ENCODE peak calls at places on chromosomes 16 and 17, in ten cellular contexts. One of them, this sample, is unnamed.

GRCh38 chr16:54409982-54410381 is 123.4 kb upstream of the IRX3 start:
- DNase-seq in GM04504: no peak
- DNase-seq in neural crest cell: no peak
- DNase-seq in PC-9: no peak
- DNase-seq in stimulated activated CD4-positive, alpha-beta T cell treated with anti-CD3 and anti-CD28 coated beads, Interleukin-15, amount 100 ng/mL, for 1 hour: no peak
- DNase-seq in GF-D8: no peak
- DNase-seq in RWPE1: no peak
- DNase-seq in activated CD4-positive, alpha-beta T cell treated with anti-CD3 and anti-CD28 coated beads, Interleukin-2, amount 50 U/mL, for 1 hour: no peak
- DNase-seq in stimulated activated CD8-positive, alpha-beta memory T cell treated with anti-CD3 and anti-CD28 coated beads, Interleukin-4, amount 100 ng/mL, for 1 hour: no peak
- DNase-seq in non-pigmented ciliary epithelial cell: no peak
- DNase-seq in this sample: no peak

GRCh38 chr16:2325791-2326190 is 14.7 kb downstream of the ABCA3 start:
- DNase-seq in neural crest cell: no peak
- DNase-seq in activated CD4-positive, alpha-beta T cell treated with anti-CD3 and anti-CD28 coated beads, Interleukin-2, amount 50 U/mL, for 1 hour: no peak
- DNase-seq in GF-D8: no peak
- DNase-seq in non-pigmented ciliary epithelial cell: no peak
- DNase-seq in stimulated activated CD8-positive, alpha-beta memory T cell treated with anti-CD3 and anti-CD28 coated beads, Interleukin-4, amount 100 ng/mL, for 1 hour: no peak
- DNase-seq in GM04504: no peak
- DNase-seq in RWPE1: no peak
- DNase-seq in PC-9: no peak
- DNase-seq in stimulated activated CD4-positive, alpha-beta T cell treated with anti-CD3 and anti-CD28 coated beads, Interleukin-15, amount 100 ng/mL, for 1 hour: no peak
- DNase-seq in this sample: no peak

GRCh38 chr17:1617620-1618174 is 10.9 kb downstream of the SLC43A2 start:
- DNase-seq in GM04504: peak; percentile 56
- DNase-seq in activated CD4-positive, alpha-beta T cell treated with anti-CD3 and anti-CD28 coated beads, Interleukin-2, amount 50 U/mL, for 1 hour: no peak
- DNase-seq in RWPE1: peak; percentile 49
- DNase-seq in stimulated activated CD4-positive, alpha-beta T cell treated with anti-CD3 and anti-CD28 coated beads, Interleukin-15, amount 100 ng/mL, for 1 hour: no peak
- DNase-seq in GF-D8: no peak
- DNase-seq in non-pigmented ciliary epithelial cell: peak; percentile 68
- DNase-seq in neural crest cell: no peak
- DNase-seq in PC-9: peak; percentile 71
- DNase-seq in stimulated activated CD8-positive, alpha-beta memory T cell treated with anti-CD3 and anti-CD28 coated beads, Interleukin-4, amount 100 ng/mL, for 1 hour: no peak
- DNase-seq in this sample: no peak

GRCh38 chr17:61532818-61533217 is 58.2 kb downstream of the NACA2 start:
- DNase-seq in activated CD4-positive, alpha-beta T cell treated with anti-CD3 and anti-CD28 coated beads, Interleukin-2, amount 50 U/mL, for 1 hour: no peak
- DNase-seq in stimulated activated CD8-positive, alpha-beta memory T cell treated with anti-CD3 and anti-CD28 coated beads, Interleukin-4, amount 100 ng/mL, for 1 hour: no peak
- DNase-seq in RWPE1: no peak
- DNase-seq in neural crest cell: no peak
- DNase-seq in non-pigmented ciliary epithelial cell: no peak
- DNase-seq in GM04504: no peak
- DNase-seq in stimulated activated CD4-positive, alpha-beta T cell treated with anti-CD3 and anti-CD28 coated beads, Interleukin-15, amount 100 ng/mL, for 1 hour: no peak
- DNase-seq in GF-D8: no peak
- DNase-seq in PC-9: no peak
- DNase-seq in this sample: no peak

GRCh38 chr17:50113624-50114320 is 16.2 kb downstream of the SAMD14 start:
- DNase-seq in stimulated activated CD8-positive, alpha-beta memory T cell treated with anti-CD3 and anti-CD28 coated beads, Interleukin-4, amount 100 ng/mL, for 1 hour: no peak
- DNase-seq in stimulated activated CD4-positive, alpha-beta T cell treated with anti-CD3 and anti-CD28 coated beads, Interleukin-15, amount 100 ng/mL, for 1 hour: no peak
- DNase-seq in GM04504: no peak
- DNase-seq in non-pigmented ciliary epithelial cell: no peak
- DNase-seq in PC-9: no peak
- DNase-seq in neural crest cell: no peak
- DNase-seq in activated CD4-positive, alpha-beta T cell treated with anti-CD3 and anti-CD28 coated beads, Interleukin-2, amount 50 U/mL, for 1 hour: no peak
- DNase-seq in RWPE1: no peak
- DNase-seq in GF-D8: no peak
- DNase-seq in this sample: no peak

GRCh38 chr16:269061-269796 is 6.5 kb downstream of the RGS11 start:
- DNase-seq in stimulated activated CD8-positive, alpha-beta memory T cell treated with anti-CD3 and anti-CD28 coated beads, Interleukin-4, amount 100 ng/mL, for 1 hour: no peak
- DNase-seq in neural crest cell: no peak
- DNase-seq in non-pigmented ciliary epithelial cell: no peak
- DNase-seq in stimulated activated CD4-positive, alpha-beta T cell treated with anti-CD3 and anti-CD28 coated beads, Interleukin-15, amount 100 ng/mL, for 1 hour: no peak
- DNase-seq in GM04504: no peak
- DNase-seq in RWPE1: no peak
- DNase-seq in GF-D8: no peak
- DNase-seq in PC-9: no peak
- DNase-seq in activated CD4-positive, alpha-beta T cell treated with anti-CD3 and anti-CD28 coated beads, Interleukin-2, amount 50 U/mL, for 1 hour: no peak
- DNase-seq in this sample: no peak

GRCh38 chr16:56356276-56357241 is 68.8 kb downstream of the AMFR start:
- DNase-seq in stimulated activated CD8-positive, alpha-beta memory T cell treated with anti-CD3 and anti-CD28 coated beads, Interleukin-4, amount 100 ng/mL, for 1 hour: peak; percentile 20
- DNase-seq in GF-D8: peak; percentile 55
- DNase-seq in GM04504: peak; percentile 60
- DNase-seq in neural crest cell: peak; percentile 76
- DNase-seq in PC-9: peak; percentile 85
- DNase-seq in RWPE1: peak; percentile 81
- DNase-seq in activated CD4-positive, alpha-beta T cell treated with anti-CD3 and anti-CD28 coated beads, Interleukin-2, amount 50 U/mL, for 1 hour: peak; percentile 51
- DNase-seq in non-pigmented ciliary epithelial cell: peak; percentile 54
- DNase-seq in stimulated activated CD4-positive, alpha-beta T cell treated with anti-CD3 and anti-CD28 coated beads, Interleukin-15, amount 100 ng/mL, for 1 hour: peak; percentile 26
- DNase-seq in this sample: peak; percentile 86

GRCh38 chr16:12340151-12340733 is 363.7 kb downstream of the SNX29 start:
- DNase-seq in neural crest cell: no peak
- DNase-seq in stimulated activated CD4-positive, alpha-beta T cell treated with anti-CD3 and anti-CD28 coated beads, Interleukin-15, amount 100 ng/mL, for 1 hour: no peak
- DNase-seq in activated CD4-positive, alpha-beta T cell treated with anti-CD3 and anti-CD28 coated beads, Interleukin-2, amount 50 U/mL, for 1 hour: peak; percentile 3
- DNase-seq in GM04504: peak; percentile 43
- DNase-seq in PC-9: peak; percentile 14
- DNase-seq in RWPE1: no peak
- DNase-seq in stimulated activated CD8-positive, alpha-beta memory T cell treated with anti-CD3 and anti-CD28 coated beads, Interleukin-4, amount 100 ng/mL, for 1 hour: no peak
- DNase-seq in GF-D8: no peak
- DNase-seq in non-pigmented ciliary epithelial cell: peak; percentile 34
- DNase-seq in this sample: peak; percentile 30

GRCh38 chr17:12624221-12624620 is 41.5 kb upstream of the MYOCD start:
- DNase-seq in RWPE1: no peak
- DNase-seq in GM04504: no peak
- DNase-seq in neural crest cell: no peak
- DNase-seq in non-pigmented ciliary epithelial cell: no peak
- DNase-seq in stimulated activated CD8-positive, alpha-beta memory T cell treated with anti-CD3 and anti-CD28 coated beads, Interleukin-4, amount 100 ng/mL, for 1 hour: no peak
- DNase-seq in activated CD4-positive, alpha-beta T cell treated with anti-CD3 and anti-CD28 coated beads, Interleukin-2, amount 50 U/mL, for 1 hour: no peak
- DNase-seq in stimulated activated CD4-positive, alpha-beta T cell treated with anti-CD3 and anti-CD28 coated beads, Interleukin-15, amount 100 ng/mL, for 1 hour: no peak
- DNase-seq in PC-9: no peak
- DNase-seq in GF-D8: no peak
- DNase-seq in this sample: no peak

GRCh38 chr17:44220211-44221071 is 966 bp upstream of the UBTF start:
- DNase-seq in PC-9: peak; percentile 26
- DNase-seq in neural crest cell: peak; percentile 29
- DNase-seq in stimulated activated CD4-positive, alpha-beta T cell treated with anti-CD3 and anti-CD28 coated beads, Interleukin-15, amount 100 ng/mL, for 1 hour: peak; percentile 49
- DNase-seq in non-pigmented ciliary epithelial cell: no peak
- DNase-seq in GM04504: no peak
- DNase-seq in GF-D8: no peak
- DNase-seq in activated CD4-positive, alpha-beta T cell treated with anti-CD3 and anti-CD28 coated beads, Interleukin-2, amount 50 U/mL, for 1 hour: peak; percentile 45
- DNase-seq in RWPE1: peak; percentile 38
- DNase-seq in stimulated activated CD8-positive, alpha-beta memory T cell treated with anti-CD3 and anti-CD28 coated beads, Interleukin-4, amount 100 ng/mL, for 1 hour: peak; percentile 26
- DNase-seq in this sample: peak; percentile 78

GRCh38 chr17:38658741-38659345 is 15.9 kb downstream of the EPOP start:
- DNase-seq in GF-D8: no peak
- DNase-seq in RWPE1: no peak
- DNase-seq in GM04504: no peak
- DNase-seq in neural crest cell: no peak
- DNase-seq in activated CD4-positive, alpha-beta T cell treated with anti-CD3 and anti-CD28 coated beads, Interleukin-2, amount 50 U/mL, for 1 hour: no peak
- DNase-seq in PC-9: no peak
- DNase-seq in stimulated activated CD8-positive, alpha-beta memory T cell treated with anti-CD3 and anti-CD28 coated beads, Interleukin-4, amount 100 ng/mL, for 1 hour: no peak
- DNase-seq in stimulated activated CD4-positive, alpha-beta T cell treated with anti-CD3 and anti-CD28 coated beads, Interleukin-15, amount 100 ng/mL, for 1 hour: no peak
- DNase-seq in non-pigmented ciliary epithelial cell: no peak
- DNase-seq in this sample: no peak

GRCh38 chr16:46929378-46930332 is 43.8 kb downstream of the DNAJA2 start:
- DNase-seq in non-pigmented ciliary epithelial cell: peak; percentile 6
- DNase-seq in neural crest cell: peak; percentile 81
- DNase-seq in stimulated activated CD8-positive, alpha-beta memory T cell treated with anti-CD3 and anti-CD28 coated beads, Interleukin-4, amount 100 ng/mL, for 1 hour: peak; percentile 35
- DNase-seq in activated CD4-positive, alpha-beta T cell treated with anti-CD3 and anti-CD28 coated beads, Interleukin-2, amount 50 U/mL, for 1 hour: peak; percentile 62
- DNase-seq in stimulated activated CD4-positive, alpha-beta T cell treated with anti-CD3 and anti-CD28 coated beads, Interleukin-15, amount 100 ng/mL, for 1 hour: peak; percentile 58
- DNase-seq in GM04504: peak; percentile 25
- DNase-seq in RWPE1: peak; percentile 68
- DNase-seq in PC-9: peak; percentile 58
- DNase-seq in GF-D8: no peak
- DNase-seq in this sample: peak; percentile 83

GRCh38 chr17:63774982-63775290 is 966 bp downstream of the DDX42 start:
- DNase-seq in GM04504: no peak
- DNase-seq in RWPE1: no peak
- DNase-seq in stimulated activated CD8-positive, alpha-beta memory T cell treated with anti-CD3 and anti-CD28 coated beads, Interleukin-4, amount 100 ng/mL, for 1 hour: no peak
- DNase-seq in non-pigmented ciliary epithelial cell: no peak
- DNase-seq in GF-D8: peak; percentile 16
- DNase-seq in neural crest cell: no peak
- DNase-seq in PC-9: no peak
- DNase-seq in stimulated activated CD4-positive, alpha-beta T cell treated with anti-CD3 and anti-CD28 coated beads, Interleukin-15, amount 100 ng/mL, for 1 hour: no peak
- DNase-seq in activated CD4-positive, alpha-beta T cell treated with anti-CD3 and anti-CD28 coated beads, Interleukin-2, amount 50 U/mL, for 1 hour: no peak
- DNase-seq in this sample: no peak

GRCh38 chr17:68868708-68869107 is 86.5 kb downstream of the ABCA8 start:
- DNase-seq in stimulated activated CD8-positive, alpha-beta memory T cell treated with anti-CD3 and anti-CD28 coated beads, Interleukin-4, amount 100 ng/mL, for 1 hour: no peak
- DNase-seq in activated CD4-positive, alpha-beta T cell treated with anti-CD3 and anti-CD28 coated beads, Interleukin-2, amount 50 U/mL, for 1 hour: no peak
- DNase-seq in RWPE1: no peak
- DNase-seq in GM04504: no peak
- DNase-seq in GF-D8: no peak
- DNase-seq in stimulated activated CD4-positive, alpha-beta T cell treated with anti-CD3 and anti-CD28 coated beads, Interleukin-15, amount 100 ng/mL, for 1 hour: no peak
- DNase-seq in non-pigmented ciliary epithelial cell: peak; percentile 17
- DNase-seq in PC-9: no peak
- DNase-seq in neural crest cell: no peak
- DNase-seq in this sample: no peak

GRCh38 chr16:29877266-29877961 is 14.4 kb upstream of the CDIPT start:
- DNase-seq in activated CD4-positive, alpha-beta T cell treated with anti-CD3 and anti-CD28 coated beads, Interleukin-2, amount 50 U/mL, for 1 hour: peak; percentile 37
- DNase-seq in neural crest cell: no peak
- DNase-seq in GM04504: no peak
- DNase-seq in GF-D8: no peak
- DNase-seq in RWPE1: peak; percentile 80
- DNase-seq in stimulated activated CD4-positive, alpha-beta T cell treated with anti-CD3 and anti-CD28 coated beads, Interleukin-15, amount 100 ng/mL, for 1 hour: no peak
- DNase-seq in PC-9: no peak
- DNase-seq in stimulated activated CD8-positive, alpha-beta memory T cell treated with anti-CD3 and anti-CD28 coated beads, Interleukin-4, amount 100 ng/mL, for 1 hour: no peak
- DNase-seq in non-pigmented ciliary epithelial cell: no peak
- DNase-seq in this sample: peak; percentile 94

This sample was measured in germinal center.